ENCODE peak calls at places on chromosomes 11 and 22, in five cellular contexts. S is AG20443; P is coronary artery; C is stimulated activated CD4-positive, alpha-beta T cell treated with anti-CD3 and anti-CD28 coated beads, Interleukin-4, amount 100 ng/mL, for 48 hours; M is effector CD4-positive, alpha-beta T cell. Y is an unnamed sample.
A peak's percentile ranks its signal among the peaks of the same experiment; 100 is the strongest.

GRCh38 chr22:43824724-43825485 is 12.8 kb upstream of the EFCAB6 start:
- DNase-seq in P (no peak), S (no peak), C (no peak), M (no peak), Y (peak; percentile 1)

GRCh38 chr22:25403752-25404471 is 160.6 kb upstream of the GRK3 start:
- DNase-seq in C (no peak), M (no peak), S (peak; percentile 46), P (no peak), Y (peak; percentile 45)

GRCh38 chr11:47499614-47500013 is 50.7 kb upstream of the RAPSN start:
- DNase-seq in S (no peak), C (no peak), M (no peak), P (no peak), Y (no peak)

GRCh38 chr11:110907629-110908028 is 195.4 kb upstream of the ARHGAP20 start:
- DNase-seq in C (no peak), P (no peak), S (peak; percentile 14), M (no peak), Y (peak; percentile 36)

GRCh38 chr22:41801147-41801819 is 804 bp downstream of the CCDC134 start:
- DNase-seq in C (no peak), S (no peak), M (no peak), P (no peak), Y (no peak)

GRCh38 chr11:19307498-19307897 is 66.8 kb upstream of the E2F8 start:
- DNase-seq in S (no peak), M (no peak), C (no peak), P (no peak), Y (no peak)

GRCh38 chr11:63564056-63564784 is 1.0 kb upstream of the PLAAT2 start:
- DNase-seq in P (no peak), M (no peak), C (no peak), S (no peak), Y (no peak)

GRCh38 chr11:78193806-78194205 is 5.1 kb downstream of the USP35 start:
- DNase-seq in S (no peak), M (no peak), C (no peak), P (no peak), Y (no peak)

GRCh38 chr22:38172489-38173155 is 9.0 kb downstream of the PLA2G6 start:
- DNase-seq in P (peak; percentile 74), M (peak; percentile 11), S (peak; percentile 23), C (no peak), Y (no peak)

GRCh38 chr11:85717360-85717927 is 31.4 kb upstream of the CCDC89 start:
- DNase-seq in C (no peak), M (no peak), S (no peak), P (no peak), Y (no peak)

GRCh38 chr11:75841739-75842138 is 26.7 kb downstream of the UVRAG start:
- DNase-seq in C (no peak), P (no peak), S (no peak), M (no peak), Y (no peak)

GRCh38 chr11:64762277-64762915 is 2.6 kb upstream of the PYGM start:
- DNase-seq in P (no peak), C (no peak), S (no peak), M (no peak), Y (no peak)

GRCh38 chr11:15288801-15289342 is 174.1 kb downstream of the INSC start:
- DNase-seq in M (no peak), C (no peak), P (no peak), S (no peak), Y (no peak)

GRCh38 chr11:6096417-6096816 is 11.1 kb upstream of the OR56B4 start:
- DNase-seq in M (no peak), C (no peak), S (no peak), P (no peak), Y (no peak)

GRCh38 chr11:2746401-2747230 is 46.8 kb upstream of the KCNQ1OT1 start:
- DNase-seq in S (no peak), C (no peak), P (no peak), M (no peak), Y (no peak)

GRCh38 chr11:124602193-124602592 is 9.0 kb upstream of the PANX3 start:
- DNase-seq in M (no peak), S (peak; percentile 40), C (no peak), P (no peak), Y (no peak)

GRCh38 chr22:24969588-24970301 is 17.2 kb downstream of the KIAA1671 start:
- DNase-seq in S (peak; percentile 87), M (no peak), C (no peak), P (no peak), Y (peak; percentile 68)

GRCh38 chr11:17294033-17294432 is 17.5 kb downstream of the NUCB2 start:
- DNase-seq in M (no peak), C (no peak), P (no peak), S (no peak), Y (no peak)

GRCh38 chr11:64522036-64522435 is 69.0 kb upstream of the SLC22A12 start:
- DNase-seq in S (no peak), P (no peak), M (no peak), C (no peak), Y (no peak)

GRCh38 chr11:41533761-41534160 is 74.3 kb upstream of the LRRC4C start:
- DNase-seq in C (no peak), P (no peak), M (no peak), S (no peak), Y (no peak)

GRCh38 chr11:72391638-72392423 is 42.5 kb downstream of the CLPB start:
- DNase-seq in S (no peak), P (no peak), M (no peak), C (no peak), Y (no peak)

GRCh38 chr22:47836957-47837356 is 1074.5 kb downstream of the TBC1D22A start:
- DNase-seq in M (no peak), S (no peak), P (peak; percentile 47), C (no peak), Y (no peak)

GRCh38 chr11:117000039-117000740 is 98.0 kb downstream of the SIK3 start:
- DNase-seq in C (no peak), S (no peak), M (no peak), P (no peak), Y (no peak)

GRCh38 chr11:124707813-124708212 is 31.9 kb upstream of the NRGN start:
- DNase-seq in S (no peak), C (no peak), M (no peak), P (no peak), Y (no peak)

GRCh38 chr11:66011239-66011784 is 496 bp upstream of the CST6 start:
- DNase-seq in M (no peak), S (peak; percentile 57), P (no peak), C (no peak), Y (peak; percentile 46)

GRCh38 chr11:74284466-74284865 is 27.0 kb downstream of the P4HA3 start:
- DNase-seq in S (no peak), C (no peak), P (no peak), M (no peak), Y (no peak)

GRCh38 chr11:133541331-133542095 is 9.2 kb upstream of the OPCML start:
- DNase-seq in P (no peak), C (no peak), M (no peak), S (no peak), Y (no peak)

GRCh38 chr11:73878771-73879170 is 2.0 kb downstream of the PAAF1 start:
- DNase-seq in M (no peak), P (no peak), S (no peak), C (no peak), Y (no peak)

GRCh38 chr22:35409783-35410662 is 10.1 kb downstream of the MCM5 start:
- DNase-seq in P (no peak), S (no peak), C (no peak), M (no peak), Y (no peak)

GRCh38 chr22:42820075-42820763 is 36.9 kb downstream of the ARFGAP3 start:
- DNase-seq in C (no peak), S (peak; percentile 70), M (no peak), P (no peak), Y (peak; percentile 63)

GRCh38 chr11:9922806-9923205 is 258.9 kb downstream of the SWAP70 start:
- DNase-seq in P (no peak), C (no peak), M (no peak), S (no peak), Y (peak; percentile 10)

GRCh38 chr22:35627267-35628041 is 10.3 kb upstream of the MB start:
- DNase-seq in C (peak; percentile 47), M (peak; percentile 36), P (peak; percentile 88), S (peak; percentile 80), Y (peak; percentile 88)

GRCh38 chr22:27139935-27140493 is 482.6 kb downstream of the MIAT start:
- DNase-seq in M (no peak), S (peak; percentile 79), P (no peak), C (no peak), Y (peak; percentile 77)

GRCh38 chr11:1050581-1051355 is 14.2 kb upstream of the MUC6 start:
- DNase-seq in S (peak; percentile 93), M (peak; percentile 60), P (no peak), C (peak; percentile 69), Y (peak; percentile 93)

GRCh38 chr11:117605331-117605730 is 191.7 kb downstream of the DSCAML1 start:
- DNase-seq in M (no peak), S (no peak), P (no peak), C (no peak), Y (no peak)

GRCh38 chr11:96012086-96012824 is 88.3 kb upstream of the MTMR2 start:
- DNase-seq in P (no peak), M (peak; percentile 66), S (peak; percentile 69), C (no peak), Y (peak; percentile 56)

GRCh38 chr22:30212363-30212995 is 34.1 kb downstream of the LIF start:
- DNase-seq in C (no peak), P (no peak), S (peak; percentile 87), M (no peak), Y (peak; percentile 83)